ENCODE peak calls at places on chromosomes 12 and 14, in nine cellular contexts. X, V, F, C, S, R, G, Q and D are unnamed samples.

GRCh38 chr14:68941820-68942219 is 37.3 kb downstream of the ACTN1 start:
- DNase-seq in X (peak; percentile 100), V (no peak), F (no peak), C (peak; percentile 70), S (peak; percentile 94), R (no peak), G (peak; percentile 84), Q (no peak), D (peak; percentile 49)

GRCh38 chr14:55245657-55246268 is 25.5 kb upstream of the FBXO34 start:
- DNase-seq in X (peak; percentile 50), V (peak; percentile 11), F (no peak), C (peak; percentile 45), S (peak; percentile 2), R (peak; percentile 38), G (no peak), Q (peak; percentile 9), D (no peak)

GRCh38 chr14:102028733-102029132 is 58.1 kb downstream of the HSP90AA1 start:
- DNase-seq in X (no peak), V (no peak), F (no peak), C (no peak), S (peak; percentile 88), R (no peak), G (no peak), Q (no peak), D (no peak)

GRCh38 chr14:22671622-22672021 is 27.5 kb upstream of the OR6J1 start:
- DNase-seq in X (no peak), V (no peak), F (no peak), C (no peak), S (no peak), R (no peak), G (no peak), Q (no peak), D (no peak)

GRCh38 chr12:108761226-108761625 is 29.9 kb upstream of the CORO1C start:
- DNase-seq in X (no peak), V (no peak), F (no peak), C (no peak), S (no peak), R (no peak), G (no peak), Q (no peak), D (no peak)

GRCh38 chr12:100248886-100249285 is 18.0 kb downstream of the DEPDC4 start:
- DNase-seq in X (no peak), V (no peak), F (no peak), C (no peak), S (no peak), R (no peak), G (no peak), Q (no peak), D (no peak)

GRCh38 chr12:101856030-101856429 is 21.4 kb upstream of the DRAM1 start:
- DNase-seq in X (no peak), V (no peak), F (no peak), C (peak; percentile 40), S (no peak), R (no peak), G (no peak), Q (no peak), D (peak; percentile 81)

GRCh38 chr14:81980601-81981310 is 447.1 kb upstream of the SEL1L start:
- DNase-seq in X (no peak), V (no peak), F (no peak), C (no peak), S (no peak), R (no peak), G (no peak), Q (no peak), D (no peak)

GRCh38 chr12:64104376-64104775 is 117.7 kb downstream of the KICS2 start:
- DNase-seq in X (peak; percentile 35), V (no peak), F (no peak), C (no peak), S (peak; percentile 83), R (no peak), G (no peak), Q (no peak), D (no peak)

GRCh38 chr12:111753144-111753881 is 13.4 kb upstream of the ALDH2 start:
- DNase-seq in X (peak; percentile 85), V (no peak), F (peak; percentile 76), C (no peak), S (peak; percentile 31), R (peak; percentile 75), G (peak; percentile 74), Q (no peak), D (no peak)

GRCh38 chr12:58395470-58395869 is 454.1 kb downstream of the ATP23 start:
- DNase-seq in X (no peak), V (no peak), F (no peak), C (no peak), S (peak; percentile 36), R (no peak), G (no peak), Q (no peak), D (no peak)

GRCh38 chr14:100778951-100779690 is 46.8 kb upstream of the MEG3 start:
- DNase-seq in X (no peak), V (no peak), F (peak; percentile 24), C (no peak), S (no peak), R (no peak), G (no peak), Q (no peak), D (no peak)

GRCh38 chr14:90569606-90570462 is 173.0 kb downstream of the CALM1 start:
- DNase-seq in X (no peak), V (no peak), F (no peak), C (no peak), S (no peak), R (no peak), G (no peak), Q (no peak), D (no peak)

GRCh38 chr12:109999649-109999971 is 380 bp downstream of the ANKRD13A start:
- DNase-seq in X (no peak), V (no peak), F (no peak), C (no peak), S (no peak), R (no peak), G (peak; percentile 52), Q (no peak), D (no peak)

GRCh38 chr12:70556179-70556869 is 80.9 kb downstream of the PTPRB start:
- DNase-seq in X (no peak), V (no peak), F (no peak), C (no peak), S (no peak), R (no peak), G (no peak), Q (no peak), D (no peak)

GRCh38 chr12:12561305-12562015 is 1.2 kb downstream of the DUSP16 start:
- DNase-seq in X (no peak), V (peak; percentile 19), F (peak; percentile 74), C (no peak), S (peak; percentile 1), R (no peak), G (peak; percentile 81), Q (peak; percentile 34), D (no peak)

GRCh38 chr12:4118017-4118510 is 155.5 kb upstream of the CCND2 start:
- DNase-seq in X (no peak), V (no peak), F (no peak), C (peak; percentile 81), S (peak; percentile 15), R (peak; percentile 56), G (peak; percentile 76), Q (no peak), D (peak; percentile 71)

GRCh38 chr14:106318700-106319099 is 792.3 kb downstream of the TMEM121 start:
- DNase-seq in X (no peak), V (peak; percentile 44), F (no peak), C (peak; percentile 5), S (no peak), R (peak; percentile 61), G (no peak), Q (peak; percentile 34), D (no peak)

GRCh38 chr14:36207500-36207899 is 31.0 kb upstream of the PTCSC3 start:
- DNase-seq in X (no peak), V (no peak), F (no peak), C (peak; percentile 47), S (peak; percentile 8), R (no peak), G (no peak), Q (no peak), D (no peak)